ENCODE peak calls at places on chromosomes 7 and 10, in five cellular contexts. S, B, R, P and I are unnamed samples.

GRCh38 chr10:119268871-119269506 is 61.6 kb downstream of the GRK5 start:
- DNase-seq in S (no peak), R (no peak), P (peak), B (no peak), I (no peak)

GRCh38 chr10:24344279-24344678 is 135.3 kb downstream of the KIAA1217 start:
- DNase-seq in S (no peak), R (no peak), B (no peak), P (no peak), I (no peak)

GRCh38 chr7:77867208-77867915 is 68.8 kb downstream of the PHTF2 start:
- DNase-seq in S (no peak), P (no peak), R (no peak), B (no peak), I (no peak)

GRCh38 chr7:92644406-92645113 is 54.4 kb upstream of the FAM133B start:
- DNase-seq in B (no peak), S (peak), R (no peak), P (no peak), I (peak)

GRCh38 chr10:132390455-132391371 is 6.3 kb upstream of the PWWP2B start:
- DNase-seq in S (peak), P (no peak), R (no peak), B (no peak), I (peak)

GRCh38 chr10:60186315-60187071 is 203.2 kb downstream of the ANK3 start:
- DNase-seq in P (no peak), B (no peak), R (no peak), S (no peak), I (no peak)

GRCh38 chr7:80783177-80783687 is 135.6 kb downstream of the SEMA3C start:
- DNase-seq in B (no peak), P (no peak), R (no peak), S (no peak), I (no peak)

GRCh38 chr7:42227523-42227922 is 9.5 kb downstream of the GLI3 start:
- DNase-seq in R (peak), P (peak), S (peak), B (no peak), I (no peak)

GRCh38 chr7:43851796-43852195 is 17.5 kb downstream of the MRPS24 start:
- DNase-seq in R (no peak), S (no peak), P (no peak), B (no peak), I (no peak)

GRCh38 chr10:130401860-130402765 is 265.9 kb downstream of the GLRX3 start:
- DNase-seq in S (no peak), P (no peak), B (no peak), R (no peak), I (no peak)

GRCh38 chr7:65449505-65449852 is 75.8 kb downstream of the ZNF92 start:
- DNase-seq in R (no peak), S (no peak), P (no peak), B (no peak), I (no peak)

GRCh38 chr7:35802649-35803048 is 1.8 kb downstream of the SEPTIN7 start:
- DNase-seq in P (peak), R (no peak), S (peak), B (no peak), I (no peak)

GRCh38 chr10:131014271-131014670 is 297.2 kb downstream of the TCERG1L start:
- DNase-seq in P (no peak), R (no peak), B (no peak), S (no peak), I (no peak)

GRCh38 chr10:104641150-104642000 is at the start of gene SORCS3:
- DNase-seq in P (no peak), B (no peak), R (peak), S (peak), I (no peak)

GRCh38 chr10:71761541-71762113 is 11.7 kb downstream of the VSIR start:
- DNase-seq in B (no peak), S (no peak), P (no peak), R (peak), I (no peak)

GRCh38 chr7:107966701-107967100 is 36.3 kb downstream of the LAMB1 start:
- DNase-seq in B (no peak), P (no peak), S (peak), R (peak), I (peak)

GRCh38 chr10:133128126-133129081 is 31.6 kb upstream of the KNDC1 start:
- DNase-seq in S (no peak), R (no peak), P (no peak), B (no peak), I (peak)

GRCh38 chr7:153190452-153190851 is 430.9 kb downstream of the ACTR3B start:
- DNase-seq in S (peak), B (no peak), R (peak), P (peak), I (no peak)

GRCh38 chr7:33940503-33940902 is 35.2 kb downstream of the BMPER start:
- DNase-seq in B (no peak), P (no peak), S (no peak), R (no peak), I (no peak)

GRCh38 chr7:44415510-44415909 is 74.9 kb downstream of the NUDCD3 start:
- DNase-seq in B (no peak), S (no peak), R (no peak), P (no peak), I (no peak)

GRCh38 chr7:154794147-154794780 is 208.7 kb downstream of the PAXIP1 start:
- DNase-seq in P (peak), B (no peak), R (no peak), S (peak), I (no peak)
- TF ChIP-seq CTCF in P (peak), B (no peak), R (no peak), S (no peak), I (no peak)

GRCh38 chr7:151272410-151272809 is 23.9 kb upstream of the SMARCD3 start:
- DNase-seq in B (no peak), R (no peak), S (no peak), P (no peak), I (no peak)
- TF ChIP-seq CTCF in B (no peak), R (no peak), S (peak), P (no peak), I (no peak)

GRCh38 chr10:29482591-29483421 is 152.0 kb downstream of the SVIL start:
- DNase-seq in R (peak), B (no peak), P (peak), S (no peak), I (no peak)
- TF ChIP-seq CTCF in R (no peak), B (no peak), P (no peak), S (no peak), I (peak)

GRCh38 chr10:49409755-49410154 is 13.9 kb upstream of the DRGX start:
- DNase-seq in B (peak), P (no peak), S (no peak), R (no peak), I (no peak)
- TF ChIP-seq CTCF in B (no peak), P (no peak), S (no peak), R (no peak), I (no peak)

GRCh38 chr7:50828801-50829200 is 46.1 kb upstream of the GRB10 start:
- DNase-seq in R (no peak), P (no peak), S (no peak), B (no peak), I (no peak)

GRCh38 chr7:50824882-50825281 is 42.2 kb upstream of the GRB10 start:
- DNase-seq in S (no peak), B (no peak), R (no peak), P (no peak), I (no peak)

GRCh38 chr7:50822716-50823115 is 40.0 kb upstream of the GRB10 start:
- DNase-seq in S (no peak), R (no peak), B (no peak), P (no peak), I (no peak)

GRCh38 chr7:50827281-50827680 is 44.6 kb upstream of the GRB10 start:
- DNase-seq in R (no peak), B (no peak), P (no peak), S (no peak), I (no peak)

DNA sequence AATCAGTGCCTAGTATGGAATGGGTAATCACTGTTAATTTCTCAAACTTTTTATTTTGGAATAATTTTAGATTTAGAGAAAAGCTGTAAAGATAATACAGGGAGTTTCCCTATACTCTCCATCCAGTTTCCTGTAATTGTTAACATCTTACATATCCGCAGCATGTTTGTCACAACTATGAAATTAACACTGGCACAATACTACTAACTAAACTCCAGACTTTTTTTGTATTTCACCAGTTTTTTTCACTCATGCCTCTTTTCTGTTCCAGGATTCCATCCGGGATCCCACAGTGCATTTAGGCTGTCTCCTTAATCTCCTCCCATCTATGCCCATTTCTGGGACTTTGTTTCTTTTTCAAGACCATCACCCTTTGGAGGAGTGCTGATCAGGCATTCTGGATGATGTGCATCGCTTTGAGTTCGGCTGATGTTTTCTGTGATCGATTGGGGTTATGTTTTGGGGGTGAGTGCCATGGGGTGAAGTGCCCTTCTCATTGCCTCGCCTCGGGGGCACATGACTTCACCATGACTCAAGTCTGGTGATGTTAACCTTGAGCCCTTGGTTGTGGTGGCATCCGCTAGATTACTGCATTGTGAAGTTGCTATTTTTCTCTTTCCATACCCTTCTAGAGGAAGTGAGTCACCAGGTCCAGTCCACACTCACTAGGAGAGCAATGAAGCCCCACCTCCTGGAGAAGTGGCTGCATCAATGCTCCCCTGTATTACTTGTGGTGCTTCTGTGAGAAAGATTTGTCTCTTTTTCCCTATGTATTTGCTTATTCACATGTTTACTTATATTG is 43.9 kb upstream of the GRB10 start:
- DNase-seq in B (no peak), P (no peak), S (no peak), R (no peak), I (no peak)
- TF ChIP-seq CTCF in B (no peak), P (no peak), S (peak), R (no peak), I (no peak)

GRCh38 chr10:91410638-91411367 is 659 bp downstream of the HECTD2 start:
- DNase-seq in R (no peak), S (no peak), P (peak), B (no peak), I (no peak)

GRCh38 chr10:91412688-91413087 is 2.5 kb downstream of the HECTD2 start:
- DNase-seq in B (no peak), S (no peak), R (no peak), P (no peak), I (no peak)

GRCh38 chr10:91409069-91409868 is 875 bp upstream of the HECTD2 start:
- DNase-seq in P (peak), R (peak), S (peak), B (peak), I (peak)

GRCh38 chr10:91406322-91406721 is 3.8 kb upstream of the HECTD2 start:
- DNase-seq in B (no peak), P (no peak), R (no peak), S (no peak), I (no peak)

DNA sequence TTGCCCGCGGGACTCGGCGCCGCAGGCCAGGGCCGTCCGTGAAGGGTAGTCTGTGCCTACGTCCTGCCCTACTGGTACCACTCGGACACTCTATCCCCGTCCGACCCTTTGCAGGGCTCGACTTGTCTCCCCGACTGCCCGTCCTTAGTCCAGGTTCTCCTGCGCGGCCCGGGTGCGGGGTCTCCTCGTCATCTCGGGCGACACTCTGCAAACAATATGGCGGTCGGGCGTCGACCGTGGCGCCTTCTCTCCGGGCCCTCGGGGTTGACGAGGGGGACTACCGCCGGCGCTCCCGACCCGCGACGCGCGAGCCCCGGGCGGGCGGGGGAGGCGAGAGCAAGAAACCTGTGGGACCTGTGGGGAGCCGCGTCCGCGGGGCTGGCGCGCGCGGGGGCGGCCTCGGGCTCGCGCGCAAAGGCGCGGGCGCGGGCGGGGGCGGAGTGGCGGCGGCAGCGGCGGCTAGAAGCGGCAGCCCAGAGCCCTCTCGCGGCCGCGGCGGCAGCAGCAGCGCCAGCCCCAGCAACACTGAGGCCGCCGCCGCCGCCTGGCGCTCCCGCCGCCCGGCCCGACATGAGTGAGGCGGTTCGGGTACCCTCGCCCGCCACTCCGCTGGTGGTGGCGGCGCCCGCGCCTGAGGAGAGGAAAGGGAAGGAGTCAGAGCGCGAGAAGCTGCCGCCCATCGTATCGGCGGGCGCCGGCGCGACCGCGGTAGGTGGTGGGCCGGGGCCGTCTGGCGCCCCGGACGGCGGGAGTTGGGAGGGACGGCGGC is at the start of gene HECTD2:
- DNase-seq in R (peak), B (peak), S (peak), P (peak), I (peak)
- TF ChIP-seq CTCF in R (no peak), B (peak), S (peak), P (peak), I (peak)

GRCh38 chr7:24373556-24373955 is 89.6 kb downstream of the NPY start:
- DNase-seq in P (no peak), R (no peak), S (no peak), B (no peak), I (no peak)

GRCh38 chr7:24381919-24382505 is 98.0 kb downstream of the NPY start:
- DNase-seq in B (no peak), P (peak), R (no peak), S (peak), I (no peak)

GRCh38 chr7:24383055-24383454 is 99.1 kb downstream of the NPY start:
- DNase-seq in P (no peak), S (no peak), B (no peak), R (no peak), I (no peak)

GRCh38 chr7:24384362-24385030 is 100.5 kb downstream of the NPY start:
- DNase-seq in R (no peak), P (peak), S (no peak), B (no peak), I (no peak)

GRCh38 chr7:24378871-24379608 is 95.0 kb downstream of the NPY start:
- DNase-seq in P (no peak), S (no peak), B (peak), R (no peak), I (no peak)
- TF ChIP-seq CTCF in P (no peak), S (no peak), B (no peak), R (no peak), I (no peak)

GRCh38 chr10:88725798-88726197 is 19.7 kb downstream of the LIPK start:
- DNase-seq in S (no peak), B (no peak), R (no peak), P (no peak), I (no peak)

GRCh38 chr10:88733215-88733614 is 26.6 kb upstream of the LIPN start:
- DNase-seq in R (no peak), S (no peak), B (no peak), P (peak), I (no peak)

GRCh38 chr10:88731296-88731695 is 25.2 kb downstream of the LIPK start:
- DNase-seq in B (no peak), S (peak), R (peak), P (peak), I (no peak)

GRCh38 chr10:88730864-88731263 is 24.8 kb downstream of the LIPK start:
- DNase-seq in B (no peak), P (no peak), R (no peak), S (no peak), I (no peak)

DNA sequence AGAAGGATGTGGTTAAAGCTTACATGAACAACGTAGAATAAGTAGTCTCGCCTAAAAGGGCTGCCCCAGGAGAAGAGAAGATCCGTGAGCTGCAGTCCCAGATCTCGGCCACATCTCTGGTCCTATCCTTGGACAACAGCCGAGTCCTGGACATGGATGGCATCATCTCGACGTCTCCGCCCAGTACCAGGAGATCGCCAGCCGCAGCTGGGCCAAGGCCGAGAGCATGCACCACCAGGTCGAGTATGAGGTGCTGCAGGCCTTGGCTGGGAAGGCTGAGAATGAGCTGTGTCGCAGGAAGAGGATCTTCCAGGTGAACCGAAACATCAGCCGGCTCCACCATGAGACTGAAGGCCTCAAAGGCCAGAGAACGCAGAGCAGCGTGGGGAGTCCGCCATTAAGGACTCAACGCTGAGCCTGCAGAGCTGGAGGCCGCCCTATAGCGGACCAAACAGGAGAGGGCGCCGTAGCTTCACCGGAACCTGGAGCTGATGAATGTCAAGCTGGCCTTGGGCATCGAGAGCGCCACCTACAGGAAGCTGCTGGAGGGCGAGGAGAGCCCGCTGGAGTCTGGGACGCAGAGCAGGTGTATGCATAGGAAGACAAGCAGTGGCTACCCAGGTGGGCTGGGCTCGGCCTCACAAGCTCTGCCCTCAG is 22.2 kb downstream of the LIPK start:
- DNase-seq in P (peak), S (no peak), R (peak), B (no peak), I (peak)
- TF ChIP-seq CTCF in P (peak), S (peak), R (peak), B (no peak), I (peak)

GRCh38 chr10:94192333-94192732 is 170.4 kb downstream of the NOC3L start:
- DNase-seq in S (no peak), R (no peak), B (no peak), P (no peak), I (no peak)

GRCh38 chr10:94197241-94197640 is 165.5 kb downstream of the NOC3L start:
- DNase-seq in R (no peak), S (no peak), P (no peak), B (no peak), I (no peak)

GRCh38 chr10:94192974-94193373 is 169.8 kb downstream of the NOC3L start:
- DNase-seq in S (no peak), R (no peak), P (no peak), B (no peak), I (no peak)

GRCh38 chr10:94193466-94193924 is 169.2 kb downstream of the NOC3L start:
- DNase-seq in S (no peak), P (no peak), R (no peak), B (no peak), I (no peak)

DNA sequence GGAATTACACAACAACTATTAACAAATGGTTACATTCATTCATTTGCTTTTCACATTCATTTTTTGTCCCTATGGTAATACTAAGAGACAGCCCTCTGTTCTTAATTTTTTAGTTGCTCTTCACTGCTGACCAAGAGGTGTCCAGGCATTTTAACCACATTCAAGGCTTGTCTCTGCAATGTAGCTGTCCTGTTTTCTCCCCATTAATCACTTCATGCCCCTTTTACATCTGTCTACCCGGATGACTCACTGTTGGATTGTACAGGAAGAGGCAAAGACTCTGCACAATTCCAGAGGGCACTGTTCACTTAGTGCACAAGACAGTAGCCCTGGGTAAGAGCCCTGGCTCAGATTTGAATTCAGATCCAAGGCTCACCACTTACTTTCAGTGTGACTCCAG is 168.5 kb downstream of the NOC3L start:
- DNase-seq in R (no peak), P (no peak), B (no peak), S (no peak), I (no peak)
- TF ChIP-seq CTCF in R (no peak), P (no peak), B (no peak), S (no peak), I (no peak)